ENCODE peak calls at places on chromosomes 16 and 17, in six cellular contexts. S is HCT116, E is T47D, I is K562, C is GM12878, K is H1. N is an unnamed sample.
A peak's percentile ranks its signal among the peaks of the same experiment; 100 is the strongest.

GRCh38 chr16:47643610-47644009 is 182.5 kb downstream of the PHKB start:
- DNase-seq in E (no peak), C (no peak), S (no peak), K (no peak), I (no peak), N (no peak)

GRCh38 chr17:19387921-19388521 is 1.0 kb upstream of the MFAP4 start:
- DNase-seq in E (peak; percentile 48), S (no peak), I (no peak), K (no peak), C (no peak), N (no peak)

GRCh38 chr17:79661292-79662041 is 50.6 kb upstream of the RBFOX3 start:
- DNase-seq in K (no peak), C (no peak), E (no peak), S (no peak), I (no peak), N (no peak)

GRCh38 chr16:23836404-23837291 is 865 bp downstream of the PRKCB start:
- DNase-seq in I (peak; percentile 77), C (no peak), S (no peak), K (no peak), E (peak; percentile 26), N (peak; percentile 55)

GRCh38 chr16:81836279-81837054 is 57.4 kb downstream of the PLCG2 start:
- DNase-seq in K (no peak), S (peak; percentile 59), C (peak; percentile 71), I (no peak), E (no peak), N (no peak)

GRCh38 chr17:60142872-60143499 is 6.8 kb upstream of the CA4 start:
- DNase-seq in C (peak; percentile 32), K (no peak), S (peak; percentile 82), E (peak; percentile 69), I (peak; percentile 72), N (peak; percentile 84)

GRCh38 chr17:64154321-64155089 is 24.6 kb upstream of the ERN1 start:
- DNase-seq in C (no peak), K (no peak), I (no peak), E (no peak), S (no peak), N (no peak)

GRCh38 chr17:49371178-49371834 is 9.3 kb upstream of the ZNF652 start:
- DNase-seq in S (no peak), E (no peak), C (no peak), K (peak; percentile 73), I (peak; percentile 66), N (no peak)

GRCh38 chr16:5875416-5875815 is 777.8 kb upstream of the EEF2KMT start:
- DNase-seq in C (no peak), K (no peak), I (no peak), S (no peak), E (no peak), N (no peak)

GRCh38 chr17:62648954-62649294 is 21.5 kb downstream of the MRC2 start:
- DNase-seq in C (no peak), K (no peak), I (no peak), S (no peak), E (no peak), N (no peak)

GRCh38 chr17:42525221-42525620 is 10.8 kb upstream of the NAGLU start:
- DNase-seq in C (no peak), K (no peak), I (no peak), S (no peak), E (no peak), N (no peak)

GRCh38 chr16:53546988-53547391 is 44.0 kb upstream of the AKTIP start:
- DNase-seq in C (no peak), S (peak; percentile 15), K (peak; percentile 17), I (peak; percentile 32), E (peak; percentile 13), N (no peak)

GRCh38 chr17:36731806-36732205 is 130.4 kb downstream of the MRM1 start:
- DNase-seq in K (peak; percentile 34), E (no peak), C (no peak), S (no peak), I (no peak), N (no peak)

GRCh38 chr17:17104494-17104893 is 62.2 kb downstream of the MPRIP start:
- DNase-seq in K (no peak), E (no peak), I (no peak), C (no peak), S (no peak), N (no peak)

GRCh38 chr17:193841-194806 is 12.7 kb upstream of the DOC2B start:
- DNase-seq in I (no peak), E (no peak), K (no peak), C (no peak), S (no peak), N (no peak)

GRCh38 chr17:38352245-38353083 is 820 bp downstream of the SOCS7 start:
- DNase-seq in I (peak; percentile 30), S (no peak), K (no peak), C (no peak), E (no peak), N (peak; percentile 62)

GRCh38 chr16:85142771-85143211 is 30.5 kb upstream of the CIBAR2 start:
- DNase-seq in E (no peak), K (no peak), C (no peak), I (no peak), S (no peak), N (no peak)

GRCh38 chr17:57035971-57036481 is 49.0 kb upstream of the AKAP1 start:
- DNase-seq in K (no peak), I (no peak), E (no peak), S (no peak), C (no peak), N (no peak)

GRCh38 chr16:57676624-57677085 is 8.5 kb downstream of the ADGRG3 start:
- DNase-seq in I (no peak), S (no peak), E (no peak), K (no peak), C (no peak), N (no peak)

GRCh38 chr17:76726766-76727718 is at the start of gene METTL23:
- DNase-seq in E (peak; percentile 72), I (peak; percentile 83), S (no peak), C (no peak), K (no peak), N (peak; percentile 89)

GRCh38 chr17:66673668-66674276 is 161.1 kb upstream of the CACNG5 start:
- DNase-seq in I (peak; percentile 19), S (peak; percentile 72), K (peak; percentile 17), E (peak; percentile 36), C (no peak), N (peak; percentile 70)

GRCh38 chr16:81167851-81168250 is 70.6 kb upstream of the BCO1 start:
- DNase-seq in S (no peak), C (no peak), K (no peak), E (no peak), I (no peak), N (no peak)

GRCh38 chr16:60811051-60811608 is 1225.1 kb downstream of the CDH8 start:
- DNase-seq in K (no peak), S (no peak), E (no peak), C (no peak), I (no peak), N (no peak)

GRCh38 chr17:70270554-70270953 is 101.2 kb downstream of the KCNJ2 start:
- DNase-seq in S (no peak), E (no peak), C (no peak), I (no peak), K (no peak), N (no peak)

GRCh38 chr16:50381679-50382440 is 13.1 kb upstream of the BRD7 start:
- DNase-seq in I (peak; percentile 29), S (no peak), K (no peak), C (no peak), E (no peak), N (no peak)
- TF ChIP-seq JUND in I (no peak), S (no peak), K (no peak), C (no peak), E (no peak), N (no peak)

GRCh38 chr17:55666810-55667209 is 55.9 kb downstream of the TMEM100 start:
- DNase-seq in C (no peak), S (no peak), E (no peak), I (no peak), K (no peak), N (no peak)
- TF ChIP-seq JUND in C (no peak), S (no peak), E (no peak), I (no peak), K (no peak), N (no peak)

DNA sequence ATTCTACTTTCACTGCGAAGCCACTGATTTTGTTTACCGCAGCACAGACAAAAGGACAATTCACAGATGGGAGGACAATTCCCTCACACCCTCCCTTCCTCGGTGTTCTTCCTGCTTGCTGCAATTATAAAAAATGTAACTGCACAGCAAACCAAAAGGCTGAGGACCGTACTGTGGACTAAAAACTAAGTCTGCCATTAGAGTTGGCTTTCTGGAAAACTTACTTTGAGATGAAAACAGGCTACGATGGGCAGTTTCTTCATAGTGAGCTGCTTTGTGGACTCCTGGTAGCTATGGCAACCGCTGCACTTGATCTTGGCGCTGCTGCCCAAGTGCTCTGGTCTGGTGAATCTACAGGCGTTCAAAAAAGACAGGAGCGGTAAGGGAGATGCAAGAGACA is 35.2 kb downstream of the USP22 start:
- DNase-seq in C (no peak), S (no peak), E (no peak), I (no peak), K (no peak), N (no peak)
- TF ChIP-seq JUND in C (no peak), S (no peak), E (no peak), I (no peak), K (no peak), N (no peak)

DNA sequence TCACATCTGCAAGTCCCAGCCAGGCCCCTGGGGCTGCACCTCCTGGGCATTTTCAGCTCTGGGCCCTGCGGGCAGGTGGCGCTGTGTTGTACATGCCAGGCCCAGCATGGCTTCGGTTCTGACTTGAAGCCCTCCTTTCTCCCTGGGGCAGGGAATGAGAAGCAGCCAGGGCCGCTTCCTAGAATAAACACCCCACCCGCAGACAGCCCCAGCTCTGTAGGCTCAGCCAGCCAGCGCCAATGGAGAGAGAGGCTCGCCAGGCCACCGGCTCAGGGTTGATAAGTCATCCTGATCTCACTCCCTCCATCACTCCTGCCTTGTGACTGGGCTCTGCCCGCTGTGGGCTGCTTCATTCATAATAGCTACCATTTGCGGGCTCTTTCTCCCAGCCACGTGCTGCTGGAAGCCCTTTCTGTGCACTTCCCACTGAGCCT is 6.0 kb upstream of the GLIS2 start:
- DNase-seq in E (no peak), K (peak; percentile 85), S (peak; percentile 61), I (no peak), C (no peak), N (no peak)
- TF ChIP-seq JUND in E (no peak), K (no peak), S (no peak), I (no peak), C (no peak), N (no peak)

DNA sequence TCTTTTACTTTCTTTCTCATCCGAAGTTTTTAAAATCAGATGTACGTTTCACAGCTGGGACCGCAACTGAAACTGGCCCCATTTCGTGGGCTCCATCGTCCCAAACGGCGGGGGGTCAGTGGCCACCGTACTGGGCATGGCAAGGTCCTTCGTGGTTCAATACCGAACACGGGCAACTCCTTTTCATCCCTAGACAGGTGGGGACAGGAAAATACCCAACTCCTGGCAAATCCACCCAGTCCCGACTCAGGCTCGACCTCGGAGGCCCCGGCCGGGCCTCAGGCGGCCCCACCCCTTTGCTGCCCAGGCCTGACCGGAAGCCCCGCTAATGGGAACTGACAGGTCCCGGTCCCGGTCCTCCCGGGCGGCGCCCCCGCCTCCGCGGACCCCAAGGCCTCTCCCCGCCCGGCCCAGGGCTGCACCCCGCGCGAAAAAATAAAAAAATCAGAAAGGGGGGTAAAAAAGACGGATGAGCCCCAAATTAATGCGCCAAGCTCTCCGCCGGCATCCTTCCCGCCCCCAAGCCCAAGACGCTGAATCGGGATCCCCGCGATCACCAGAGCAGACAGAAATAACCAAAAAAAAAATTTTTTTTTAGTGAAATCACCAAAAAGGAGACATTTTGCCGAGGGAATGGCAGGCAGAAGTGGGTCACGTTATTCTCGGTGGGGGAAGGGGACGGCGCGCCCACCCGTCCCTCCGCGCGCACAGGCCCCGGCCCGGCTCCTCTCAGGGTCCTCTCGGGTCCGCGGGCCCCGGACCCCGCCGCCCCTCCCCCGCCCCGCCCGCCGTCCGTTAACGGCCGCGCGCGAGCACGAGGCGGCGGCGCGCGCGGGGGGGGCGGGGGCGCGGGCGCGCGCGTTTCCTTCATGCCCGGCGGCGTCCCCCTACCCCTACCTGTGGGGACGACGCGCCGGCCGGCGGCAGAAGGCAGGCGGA is 562 bp downstream of the ZC3H7A start:
- DNase-seq in S (no peak), E (no peak), I (peak; percentile 72), C (no peak), K (no peak), N (peak; percentile 86)
- TF ChIP-seq JUND in S (no peak), E (no peak), I (no peak), C (no peak), K (no peak), N (no peak)

N was measured in SK-N-SH.